ENCODE peak calls at places on chromosomes 3 and 15, in six cellular contexts. H is IMR-90, K is neuronal stem cell, Y is mesenchymal stem cell, V is trophoblast cell, F is H1. E is an unnamed sample.

GRCh38 chr3:52272831-52273230 is 5.6 kb downstream of the WDR82 start:
- DNase-seq in H (no peak), K (no peak), F (no peak), Y (no peak), V (no peak), E (no peak)

GRCh38 chr3:112119686-112120484 is 13.2 kb downstream of the GCSAM start:
- DNase-seq in F (no peak), H (no peak), V (no peak), Y (no peak), K (no peak), E (no peak)

GRCh38 chr3:115348391-115348790 is 201.3 kb upstream of the ZBTB20 start:
- DNase-seq in F (no peak), K (no peak), V (no peak), H (no peak), Y (no peak), E (no peak)

GRCh38 chr3:65412591-65412990 is 626.1 kb downstream of the MAGI1 start:
- DNase-seq in K (no peak), H (no peak), F (no peak), V (no peak), Y (peak; percentile 5), E (no peak)

GRCh38 chr3:29138171-29138570 is 142.7 kb upstream of the RBMS3 start:
- DNase-seq in F (no peak), Y (no peak), K (no peak), V (no peak), H (no peak), E (no peak)

GRCh38 chr3:32968367-32969087 is 17.1 kb downstream of the CCR4 start:
- DNase-seq in H (no peak), F (no peak), K (no peak), Y (no peak), V (no peak), E (no peak)

GRCh38 chr3:27345493-27345892 is 23.7 kb downstream of the NEK10 start:
- DNase-seq in H (no peak), F (no peak), Y (no peak), V (no peak), K (no peak), E (no peak)

GRCh38 chr15:46344906-46345305 is 710.1 kb downstream of the SQOR start:
- DNase-seq in Y (no peak), V (no peak), F (no peak), K (no peak), H (no peak), E (no peak)

GRCh38 chr15:28021281-28022039 is 77.7 kb downstream of the OCA2 start:
- DNase-seq in Y (peak; percentile 32), H (peak; percentile 48), F (peak; percentile 44), V (no peak), K (peak; percentile 20), E (peak; percentile 79)

GRCh38 chr3:112308151-112308911 is 14.3 kb upstream of the SLC9C1 start:
- DNase-seq in Y (peak; percentile 86), V (peak; percentile 79), K (peak; percentile 47), H (peak; percentile 81), F (no peak), E (peak; percentile 45)

GRCh38 chr15:87672309-87672897 is 584.1 kb downstream of the NTRK3 start:
- DNase-seq in F (peak; percentile 13), K (peak; percentile 32), V (no peak), Y (peak; percentile 50), H (peak; percentile 41), E (peak; percentile 40)

GRCh38 chr3:45084361-45084760 is 58.3 kb downstream of the CLEC3B start:
- DNase-seq in V (no peak), H (no peak), K (no peak), F (no peak), Y (no peak), E (no peak)

GRCh38 chr3:48215876-48216275 is 7.4 kb upstream of the CAMP start:
- DNase-seq in K (no peak), H (no peak), Y (no peak), F (no peak), V (no peak), E (no peak)

GRCh38 chr3:100339786-100340185 is 5.2 kb downstream of the NIT2 start:
- DNase-seq in Y (no peak), H (no peak), F (no peak), K (no peak), V (peak; percentile 52), E (no peak)

GRCh38 chr3:153640689-153641308 is 478.8 kb downstream of the RAP2B start:
- DNase-seq in Y (no peak), H (no peak), K (no peak), F (peak; percentile 15), V (no peak), E (peak; percentile 74)

GRCh38 chr15:63487076-63487757 is 17.2 kb upstream of the USP3 start:
- DNase-seq in Y (peak; percentile 72), V (peak; percentile 76), H (peak; percentile 61), F (peak; percentile 49), K (peak; percentile 69), E (peak; percentile 87)

GRCh38 chr3:184260571-184261269 is 633 bp downstream of the CAMK2N2 start:
- DNase-seq in K (peak; percentile 30), F (no peak), V (no peak), Y (no peak), H (no peak), E (no peak)

GRCh38 chr3:186360779-186361178 is 1.3 kb downstream of the DGKG start:
- DNase-seq in V (no peak), Y (no peak), K (peak; percentile 24), F (no peak), H (no peak), E (peak; percentile 39)

GRCh38 chr3:76570436-76571057 is 469.4 kb upstream of the ROBO2 start:
- DNase-seq in K (no peak), H (peak; percentile 48), F (no peak), Y (peak; percentile 32), V (no peak), E (no peak)

GRCh38 chr3:39428745-39429201 is 22.3 kb downstream of the RPSA start:
- DNase-seq in K (no peak), V (no peak), H (no peak), F (no peak), Y (no peak), E (no peak)

GRCh38 chr15:62749036-62749435 is 293.5 kb upstream of the TPM1 start:
- DNase-seq in F (no peak), H (no peak), Y (no peak), V (no peak), K (no peak), E (no peak)

GRCh38 chr3:116256843-116257485 is 188.3 kb downstream of the LSAMP start:
- DNase-seq in H (peak; percentile 3), Y (no peak), K (no peak), V (no peak), F (no peak), E (no peak)

GRCh38 chr3:173977747-173978146 is 580.2 kb downstream of the NLGN1 start:
- DNase-seq in K (no peak), H (peak; percentile 81), F (no peak), V (no peak), Y (peak; percentile 5), E (no peak)

GRCh38 chr3:56788506-56788905 is 13.2 kb downstream of the ARHGEF3 start:
- DNase-seq in H (no peak), F (no peak), V (no peak), K (no peak), Y (no peak), E (no peak)
- H4K91ac ChIP-seq in H (no peak overlapping the region), F (no peak overlapping the region), V (no peak overlapping the region), K (no peak overlapping the region), Y (no peak overlapping the region), E (no peak overlapping the region)

GRCh38 chr3:55569033-55569518 is 82.0 kb upstream of the WNT5A start:
- DNase-seq in Y (no peak), V (peak; percentile 94), F (no peak), K (no peak), H (no peak), E (no peak)
- H2BK5ac ChIP-seq in Y (no peak overlapping the region), V (peak overlapping the region; percentile 9), F (no peak overlapping the region), K (no peak overlapping the region), H (no peak overlapping the region), E (no peak overlapping the region)

GRCh38 chr3:172034786-172035685 is 4.3 kb upstream of the FNDC3B start:
- DNase-seq in K (no peak), V (peak; percentile 11), H (peak; percentile 33), F (no peak), Y (peak; percentile 37), E (peak; percentile 77)
- H3K4me1 ChIP-seq in K (peaks cover 3% of the 10 kb centered on the region), V (no peaks in the 10 kb centered on the region), H (no peaks in the 10 kb centered on the region), F (peaks cover 3% of the 10 kb centered on the region), Y (no peaks in the 10 kb centered on the region), E (no peaks in the 10 kb centered on the region)

GRCh38 chr3:120502116-120502515 is 51.3 kb upstream of the FSTL1 start:
- DNase-seq in V (no peak), Y (no peak), K (no peak), F (no peak), H (no peak), E (no peak)
- H4K91ac ChIP-seq in V (no peak overlapping the region), Y (no peak overlapping the region), K (no peak overlapping the region), F (peak overlapping the region; percentile 3), H (no peak overlapping the region), E (no peak overlapping the region)